ENCODE peak calls at places on chromosome 18, in ten cellular contexts. D is thoracic aorta, P is hepatocyte, A is adrenal gland, V is ovary, W is fibroblast of mammary gland, L is HepG2, Z is esophagus squamous epithelium, I is neural progenitor cell, X is RWPE1. Q is an unnamed sample.

GRCh38 chr18:985301-985700 is 80.6 kb downstream of the ADCYAP1 start:
- DNase-seq in P (no peak), I (peak), L (no peak), V (no peak), Z (no peak), W (no peak), A (peak), X (no peak), D (no peak), Q (no peak)

GRCh38 chr18:79856119-79857080 is 58.7 kb downstream of the KCNG2 start:
- DNase-seq in W (peak), P (peak), I (peak), L (no peak), Z (no peak), V (no peak), D (no peak), X (no peak), A (no peak), Q (no peak)

GRCh38 chr18:48580782-48581181 is 42.0 kb downstream of the CTIF start:
- DNase-seq in X (no peak), Z (no peak), D (no peak), W (no peak), L (no peak), I (peak), P (peak), V (no peak), A (no peak), Q (no peak)

GRCh38 chr18:2910751-2911425 is 64.1 kb downstream of the EMILIN2 start:
- DNase-seq in V (no peak), I (no peak), P (no peak), X (no peak), L (no peak), D (no peak), A (no peak), Z (no peak), W (no peak), Q (no peak)

GRCh38 chr18:8177330-8178016 is 431.8 kb upstream of the RAB12 start:
- DNase-seq in L (peak), P (peak), A (peak), Z (no peak), V (no peak), X (peak), D (no peak), I (peak), W (peak), Q (peak)

GRCh38 chr18:61248589-61248988 is 84.6 kb upstream of the CDH20 start:
- DNase-seq in I (no peak), D (no peak), A (no peak), L (no peak), V (no peak), P (no peak), X (no peak), W (no peak), Z (no peak), Q (no peak)

GRCh38 chr18:54147439-54147838 is 77.0 kb downstream of the MBD2 start:
- DNase-seq in I (no peak), Z (no peak), W (no peak), X (no peak), P (no peak), D (no peak), A (no peak), L (no peak), V (no peak), Q (no peak)

GRCh38 chr18:79275992-79276391 is 119.7 kb upstream of the NFATC1 start:
- DNase-seq in L (no peak), W (peak), Z (no peak), V (no peak), I (no peak), D (no peak), P (no peak), X (peak), A (no peak), Q (peak)

GRCh38 chr18:79496978-79497637 is 101.4 kb downstream of the NFATC1 start:
- DNase-seq in V (no peak), A (peak), L (no peak), D (no peak), Z (no peak), P (peak), I (no peak), W (peak), X (no peak), Q (no peak)

GRCh38 chr18:74255022-74255658 is 36.6 kb downstream of the CYB5A start:
- DNase-seq in A (no peak), Z (no peak), I (no peak), X (no peak), V (peak), W (peak), P (no peak), D (no peak), L (no peak), Q (peak)

GRCh38 chr18:44325903-44326650 is 354.6 kb upstream of the SETBP1 start:
- DNase-seq in L (no peak), I (peak), A (peak), W (peak), P (peak), V (no peak), D (no peak), X (peak), Z (no peak), Q (peak)

GRCh38 chr18:62718268-62718800 is 3.0 kb downstream of the PHLPP1 start:
- DNase-seq in V (no peak), I (no peak), D (no peak), P (no peak), Z (no peak), A (no peak), L (no peak), X (no peak), W (no peak), Q (no peak)

GRCh38 chr18:49650426-49650891 is 88.6 kb downstream of the LIPG start:
- DNase-seq in X (no peak), W (peak), L (no peak), P (no peak), Z (no peak), A (no peak), D (no peak), I (no peak), V (no peak), Q (peak)

GRCh38 chr18:76405761-76406356 is 89.2 kb downstream of the ZNF516 start:
- DNase-seq in X (peak), V (peak), P (peak), A (peak), I (peak), D (peak), W (peak), Z (no peak), L (peak), Q (peak)

GRCh38 chr18:77063256-77063655 is 69.3 kb downstream of the MBP start:
- DNase-seq in P (no peak), I (no peak), D (no peak), X (peak), A (no peak), V (no peak), W (peak), L (no peak), Z (no peak), Q (peak)

GRCh38 chr18:7688580-7688979 is 121.5 kb downstream of the PTPRM start:
- DNase-seq in I (no peak), Z (no peak), D (no peak), A (no peak), X (no peak), V (no peak), W (no peak), L (no peak), P (no peak), Q (no peak)

GRCh38 chr18:32446780-32447179 is 23.9 kb downstream of the GAREM1 start:
- DNase-seq in W (no peak), D (no peak), V (no peak), L (no peak), A (no peak), X (no peak), I (no peak), P (no peak), Z (no peak), Q (no peak)

GRCh38 chr18:55351980-55352714 is 235.8 kb downstream of the TCF4 start:
- DNase-seq in I (peak), W (no peak), Z (no peak), D (no peak), X (no peak), A (no peak), L (no peak), P (no peak), V (no peak), Q (no peak)

GRCh38 chr18:47771922-47772321 is 158.5 kb downstream of the SMAD2 start:
- DNase-seq in Z (no peak), L (no peak), W (no peak), X (no peak), P (no peak), I (no peak), D (no peak), A (no peak), V (no peak), Q (no peak)

GRCh38 chr18:49561377-49562193 is at the start of gene LIPG:
- DNase-seq in Z (no peak), I (peak), D (no peak), V (no peak), X (peak), W (peak), L (peak), P (peak), A (peak), Q (peak)

GRCh38 chr18:371616-371998 is 103.8 kb upstream of the THOC1 start:
- DNase-seq in P (no peak), L (no peak), W (no peak), Z (no peak), D (no peak), I (no peak), X (no peak), A (no peak), V (no peak), Q (peak)

GRCh38 chr18:38575648-38576047 is 1010.0 kb upstream of the CELF4 start:
- DNase-seq in V (no peak), P (no peak), X (no peak), L (no peak), W (no peak), Z (no peak), I (no peak), A (no peak), D (no peak), Q (no peak)

GRCh38 chr18:78566065-78566464 is 413.6 kb upstream of the SALL3 start:
- DNase-seq in A (no peak), P (no peak), D (no peak), W (no peak), I (no peak), V (no peak), Z (no peak), L (no peak), X (no peak), Q (no peak)

GRCh38 chr18:56574827-56575226 is 63.6 kb downstream of the TXNL1 start:
- DNase-seq in W (no peak), P (peak), A (peak), L (no peak), Z (no peak), D (no peak), I (no peak), X (no peak), V (peak), Q (no peak)

GRCh38 chr18:46215902-46216723 is 111.9 kb downstream of the HAUS1 start:
- DNase-seq in Z (no peak), A (no peak), D (no peak), L (no peak), I (no peak), P (no peak), W (no peak), X (no peak), V (no peak), Q (peak)

GRCh38 chr18:56716692-56717146 is 65.6 kb downstream of the WDR7 start:
- DNase-seq in D (no peak), A (no peak), L (no peak), W (no peak), V (no peak), I (no peak), Z (no peak), P (no peak), X (no peak), Q (no peak)

DNA sequence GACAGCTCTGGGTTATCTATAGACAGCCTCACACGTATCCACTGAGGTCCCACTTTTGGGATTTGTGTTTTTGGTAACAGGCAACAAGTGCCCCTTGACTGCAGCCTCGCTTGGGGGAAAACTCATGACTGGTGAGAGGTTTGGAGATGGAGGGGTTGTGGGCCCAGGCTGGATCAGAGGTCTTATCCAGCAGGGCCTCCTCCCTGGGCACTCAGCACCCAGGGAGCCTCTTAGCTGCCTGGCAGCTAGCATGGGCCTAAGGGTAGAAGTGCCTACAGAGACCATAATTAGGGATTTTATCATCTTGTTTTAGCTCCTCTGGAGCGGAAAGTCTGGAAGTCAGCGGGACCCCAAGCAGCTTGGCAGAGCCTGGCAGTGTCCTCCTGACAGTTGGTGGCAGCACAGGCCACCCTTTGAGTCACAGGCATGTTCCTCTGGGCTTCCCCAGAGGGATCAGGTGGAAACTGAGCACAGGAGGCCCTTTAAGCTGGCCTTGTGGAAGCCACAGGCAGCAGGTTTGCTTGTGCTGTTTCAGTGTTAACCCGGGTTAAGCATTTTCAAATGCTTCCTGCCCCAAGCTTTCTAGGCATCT is 143.1 kb downstream of the KCTD1 start:
- DNase-seq in A (peak), Z (no peak), V (no peak), L (peak), W (peak), I (peak), D (no peak), P (peak), X (peak), Q (peak)
- TF ChIP-seq CTCF in A (peak), Z (peak), V (no peak), L (peak), W (peak), I (peak), D (no peak), P (peak), X (peak), Q (peak)

GRCh38 chr18:57984490-57985109 is 59.4 kb upstream of the NEDD4L start:
- DNase-seq in I (no peak), W (no peak), D (no peak), P (no peak), V (no peak), L (no peak), Z (no peak), A (no peak), X (no peak), Q (no peak)
- TF ChIP-seq CTCF in I (no peak), W (no peak), D (no peak), P (no peak), V (no peak), L (no peak), Z (no peak), A (no peak), X (no peak), Q (no peak)

GRCh38 chr18:22322251-22322691 is 95.4 kb downstream of the CTAGE1 start:
- DNase-seq in I (no peak), W (peak), V (peak), Z (no peak), X (no peak), L (no peak), A (peak), D (no peak), P (no peak), Q (no peak)

GRCh38 chr18:22325396-22325795 is 92.3 kb downstream of the CTAGE1 start:
- DNase-seq in X (no peak), I (no peak), A (no peak), P (no peak), W (no peak), D (no peak), L (no peak), V (no peak), Z (no peak), Q (no peak)

GRCh38 chr18:22320155-22320554 is 97.6 kb downstream of the CTAGE1 start:
- DNase-seq in V (no peak), Z (no peak), W (no peak), P (no peak), D (no peak), X (no peak), I (peak), A (no peak), L (no peak), Q (no peak)

GRCh38 chr18:22320736-22321135 is 97.0 kb downstream of the CTAGE1 start:
- DNase-seq in X (no peak), Z (no peak), I (no peak), W (no peak), V (no peak), A (no peak), L (no peak), P (no peak), D (no peak), Q (no peak)

GRCh38 chr18:22324191-22325131 is 93.3 kb downstream of the CTAGE1 start:
- DNase-seq in P (peak), I (peak), Z (no peak), L (no peak), D (no peak), V (peak), A (peak), W (peak), X (no peak), Q (peak)
- TF ChIP-seq CTCF in P (peak), I (peak), Z (no peak), L (no peak), D (no peak), V (no peak), A (no peak), W (peak), X (no peak), Q (peak)

GRCh38 chr18:3985664-3986063 is 469.4 kb downstream of the DLGAP1 start:
- DNase-seq in Z (no peak), D (no peak), I (no peak), P (no peak), L (no peak), V (no peak), W (peak), A (no peak), X (peak), Q (peak)
- TF ChIP-seq CTCF in Z (no peak), D (no peak), I (no peak), P (no peak), L (no peak), V (no peak), W (peak), A (no peak), X (no peak), Q (no peak)

DNA sequence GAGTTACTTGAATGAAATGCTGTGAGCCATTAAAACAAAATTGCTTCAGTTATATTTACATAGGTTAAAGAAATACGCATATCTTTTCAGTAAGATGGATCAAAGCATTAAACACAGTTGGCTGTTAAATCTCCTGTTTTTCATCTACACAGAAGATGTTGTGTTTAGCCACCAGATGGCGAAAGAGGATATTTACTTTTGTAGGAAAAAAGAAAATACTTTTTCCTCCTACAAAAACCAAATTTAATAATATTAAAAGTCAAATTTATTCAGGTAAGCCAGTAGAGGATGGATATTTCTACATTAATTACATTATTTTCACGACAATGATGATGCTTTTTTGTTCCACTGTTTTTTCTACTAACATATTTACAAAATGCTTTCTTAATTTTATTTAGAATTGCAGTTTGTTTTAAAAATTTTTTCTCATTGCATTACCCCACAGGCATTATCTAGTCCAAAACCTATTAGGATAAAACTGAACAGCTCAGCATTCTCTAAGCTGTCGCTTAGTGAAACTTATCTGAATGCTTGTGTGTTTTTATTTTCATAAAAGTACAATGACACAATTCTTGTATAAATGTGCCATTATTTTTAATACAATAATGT is 173.7 kb downstream of the ASXL3 start:
- DNase-seq in D (no peak), V (no peak), X (no peak), P (peak), A (no peak), L (no peak), I (peak), Z (no peak), W (peak), Q (peak)
- TF ChIP-seq CTCF in D (no peak), V (peak), X (peak), P (peak), A (peak), L (peak), I (peak), Z (peak), W (peak), Q (peak)

DNA sequence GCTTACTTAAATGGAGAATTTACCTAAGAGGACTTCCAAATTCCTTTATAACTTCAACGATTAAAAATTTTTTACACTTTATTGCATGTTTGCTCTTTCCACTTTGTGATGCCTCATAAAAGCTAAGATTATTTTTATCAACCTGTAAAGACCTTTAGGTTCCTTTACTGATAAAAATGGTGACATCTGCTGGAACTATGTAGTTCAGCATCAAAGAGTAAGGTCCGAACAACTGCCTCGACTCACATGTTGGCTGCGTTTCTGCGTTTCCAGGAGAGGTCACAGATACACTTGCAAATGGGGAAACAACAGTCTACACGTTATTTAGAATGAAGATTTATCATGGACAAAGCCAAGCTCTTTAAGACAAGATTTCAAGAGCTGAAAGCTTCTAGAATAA is 18.8 kb upstream of the TMX3 start:
- DNase-seq in X (no peak), V (no peak), D (no peak), I (no peak), L (no peak), A (no peak), P (no peak), Z (no peak), W (peak), Q (no peak)
- TF ChIP-seq CTCF in X (peak), V (no peak), D (no peak), I (peak), L (no peak), A (no peak), P (no peak), Z (no peak), W (no peak), Q (no peak)

DNA sequence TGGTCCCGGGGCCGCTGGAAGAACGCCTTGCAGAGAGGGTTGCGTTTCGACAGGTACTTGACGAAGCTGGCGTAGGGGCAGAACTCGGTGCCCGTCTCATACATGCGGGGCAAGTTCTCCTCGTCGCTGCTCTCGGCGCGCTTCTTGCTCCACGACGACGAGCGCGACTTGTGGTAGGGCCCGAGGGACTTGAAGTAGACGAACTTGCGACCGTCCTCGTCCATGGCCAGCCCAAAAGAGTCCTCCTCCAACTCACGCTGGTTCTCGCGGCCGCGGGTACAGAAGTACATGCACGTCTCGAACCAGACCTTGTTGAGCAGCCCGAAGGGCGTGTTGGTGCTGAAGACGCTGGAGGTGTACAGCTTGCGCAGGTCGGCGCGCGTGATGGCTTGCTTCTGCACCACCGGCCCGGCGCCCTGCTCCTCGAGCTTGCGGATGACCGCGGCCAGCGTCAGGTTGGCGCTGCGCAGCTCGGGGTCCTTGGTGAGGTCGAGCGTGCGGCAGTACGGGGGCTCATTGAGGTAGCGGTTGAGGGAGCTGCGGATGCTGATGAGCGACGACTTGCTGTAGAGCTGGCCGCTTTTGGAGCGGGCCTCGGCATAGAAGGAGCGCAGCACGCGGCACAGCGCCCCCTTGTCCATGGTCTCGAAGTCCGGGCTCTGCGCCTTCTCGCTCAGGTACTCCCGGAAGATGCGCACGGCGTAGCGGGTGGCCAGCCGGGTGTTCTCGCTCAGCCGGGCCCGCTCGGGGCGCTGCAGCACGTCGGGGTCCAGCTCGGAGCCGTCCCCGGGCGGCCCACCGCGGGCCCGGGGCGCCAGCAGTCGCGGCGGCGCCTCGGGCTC is 830 bp downstream of the KCTD1 start:
- DNase-seq in X (peak), W (peak), V (peak), Z (peak), A (peak), D (no peak), I (peak), P (peak), L (no peak), Q (peak)
- TF ChIP-seq CTCF in X (peak), W (peak), V (peak), Z (no peak), A (no peak), D (no peak), I (peak), P (peak), L (no peak), Q (peak)

GRCh38 chr18:9673296-9674251 is 34.5 kb upstream of the RAB31 start:
- DNase-seq in Z (no peak), I (peak), V (no peak), X (peak), L (peak), W (peak), A (peak), P (peak), D (no peak), Q (peak)
- TF ChIP-seq CTCF in Z (peak), I (peak), V (no peak), X (peak), L (peak), W (peak), A (no peak), P (peak), D (no peak), Q (peak)

Q was measured in epithelial cell of esophagus.